ENCODE peak calls at places on chromosomes 6 and 20, in six cellular contexts. C is aorta, O is spleen, P is adipocyte, V is mammary epithelial cell, X is transverse colon. Z is an unnamed sample.

GRCh38 chr20:59831024-59831900 is 102.2 kb downstream of the SYCP2 start:
- DNase-seq in C (no peak), O (peak; percentile 58), P (no peak), V (peak; percentile 46), X (peak; percentile 51), Z (peak; percentile 97)

GRCh38 chr6:69293471-69293870 is 503.3 kb downstream of the LMBRD1 start:
- DNase-seq in C (no peak), O (no peak), P (no peak), V (no peak), X (no peak), Z (no peak)

GRCh38 chr6:87756858-87757257 is 54.8 kb upstream of the AKIRIN2 start:
- DNase-seq in C (no peak), O (peak; percentile 82), P (peak; percentile 55), V (peak; percentile 93), X (peak; percentile 39), Z (no peak)

GRCh38 chr6:52749546-52750152 is 13.6 kb downstream of the GSTA2 start:
- DNase-seq in C (no peak), O (no peak), P (no peak), V (no peak), X (no peak), Z (no peak)

GRCh38 chr6:80769101-80769500 is 662.6 kb downstream of the BCKDHB start:
- DNase-seq in C (no peak), O (no peak), P (peak; percentile 73), V (no peak), X (no peak), Z (no peak)

GRCh38 chr20:45496166-45496565 is 19.3 kb downstream of the SPINT3 start:
- DNase-seq in C (no peak), O (no peak), P (no peak), V (no peak), X (peak; percentile 34), Z (no peak)

GRCh38 chr20:33602826-33603590 is 59.1 kb upstream of the C20orf144 start:
- DNase-seq in C (no peak), O (no peak), P (peak; percentile 5), V (peak; percentile 75), X (no peak), Z (no peak)

GRCh38 chr6:155994071-155994470 is 538.4 kb upstream of the NOX3 start:
- DNase-seq in C (no peak), O (no peak), P (no peak), V (no peak), X (no peak), Z (no peak)

GRCh38 chr6:133512410-133513016 is 271.4 kb downstream of the EYA4 start:
- DNase-seq in C (no peak), O (no peak), P (peak; percentile 81), V (peak; percentile 12), X (peak; percentile 30), Z (no peak)

GRCh38 chr20:1509237-1509636 is 18.0 kb upstream of the SIRPB2 start:
- DNase-seq in C (no peak), O (no peak), P (no peak), V (peak; percentile 54), X (no peak), Z (no peak)

GRCh38 chr20:23350855-23351838 is 556 bp downstream of the NXT1 start:
- DNase-seq in C (peak; percentile 82), O (peak; percentile 92), P (peak; percentile 76), V (peak; percentile 67), X (peak; percentile 58), Z (no peak)

GRCh38 chr6:111230351-111231077 is 143.2 kb downstream of the SLC16A10 start:
- DNase-seq in C (no peak), O (no peak), P (peak; percentile 80), V (peak; percentile 67), X (no peak), Z (no peak)

GRCh38 chr6:88899569-88900316 is 63.7 kb downstream of the RNGTT start:
- DNase-seq in C (no peak), O (no peak), P (no peak), V (no peak), X (no peak), Z (no peak)

GRCh38 chr6:66948106-66948505 is 1241.1 kb upstream of the EYS start:
- DNase-seq in C (no peak), O (no peak), P (peak; percentile 7), V (peak; percentile 12), X (no peak), Z (no peak)

DNA sequence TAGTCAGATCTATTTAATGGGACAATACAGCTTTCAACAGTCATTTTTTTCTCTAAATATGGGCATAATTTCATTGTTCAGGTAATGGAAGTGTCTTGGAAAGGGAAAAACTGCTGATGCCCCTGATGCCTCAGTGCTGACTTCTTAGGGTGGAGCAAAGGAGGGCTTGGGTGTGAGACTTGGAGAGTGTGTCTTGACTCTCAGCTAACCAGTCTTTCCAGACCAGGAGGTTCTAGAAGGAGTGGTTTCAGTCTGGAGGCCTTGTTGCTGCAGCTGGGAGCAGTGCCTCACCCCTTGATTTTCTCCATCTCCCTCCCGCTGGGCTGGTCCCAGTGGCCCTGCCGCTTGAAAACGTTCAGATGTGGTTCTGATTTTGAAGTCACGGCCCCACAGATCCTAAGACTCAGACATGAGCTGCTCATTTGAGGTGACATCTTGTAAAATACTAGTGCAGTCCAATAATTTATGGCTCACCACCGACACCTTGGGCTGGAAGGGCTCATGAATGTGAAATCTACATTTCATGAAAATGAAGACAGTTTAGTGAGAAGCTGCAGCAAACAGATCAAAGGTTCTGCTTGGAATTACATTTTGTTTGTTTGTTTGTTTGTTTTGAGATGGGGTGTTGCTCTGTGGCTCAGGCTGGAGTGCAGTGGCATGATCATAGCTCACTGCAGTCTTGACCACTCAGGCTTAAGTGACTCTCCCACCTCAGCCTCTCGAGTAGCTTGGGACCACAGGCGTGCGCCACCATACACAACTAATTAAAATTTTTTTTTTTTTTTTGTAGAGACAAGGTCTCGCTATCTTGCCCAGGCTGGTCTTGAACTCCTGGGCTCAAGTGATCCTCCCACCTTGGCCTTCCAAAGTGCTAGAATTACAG is 5.6 kb downstream of the DSP start:
- DNase-seq in C (no peak), O (no peak), P (no peak), V (peak; percentile 67), X (peak; percentile 37), Z (no peak)
- H3K27me3 ChIP-seq in C (no peaks in the 10 kb centered on the region), O (peaks cover 48% of the 10 kb centered on the region), P (no peaks in the 10 kb centered on the region), V (no peaks in the 10 kb centered on the region), X (peaks cover 22% of the 10 kb centered on the region), Z (no peaks in the 10 kb centered on the region)

GRCh38 chr6:781350-781961 is 88.5 kb upstream of the EXOC2 start:
- DNase-seq in C (no peak), O (no peak), P (no peak), V (no peak), X (no peak), Z (no peak)
- H3K4me3 ChIP-seq in C (no peak overlapping the region), O (no peak overlapping the region), P (no peak overlapping the region), V (no peak overlapping the region), X (no peak overlapping the region), Z (no peak overlapping the region)

GRCh38 chr6:39003072-39003471 is 45.5 kb upstream of the GLP1R start:
- DNase-seq in C (no peak), O (no peak), P (no peak), V (peak; percentile 9), X (no peak), Z (no peak)

GRCh38 chr6:39005774-39006173 is 42.8 kb upstream of the GLP1R start:
- DNase-seq in C (no peak), O (no peak), P (no peak), V (no peak), X (no peak), Z (no peak)

GRCh38 chr6:39003488-39003887 is 45.1 kb upstream of the GLP1R start:
- DNase-seq in C (no peak), O (no peak), P (no peak), V (no peak), X (no peak), Z (no peak)

GRCh38 chr6:39007575-39007974 is 41.0 kb upstream of the GLP1R start:
- DNase-seq in C (no peak), O (no peak), P (no peak), V (no peak), X (no peak), Z (no peak)

GRCh38 chr6:39004801-39005200 is 43.8 kb upstream of the GLP1R start:
- DNase-seq in C (no peak), O (no peak), P (no peak), V (peak; percentile 6), X (no peak), Z (no peak)
- H3K27me3 ChIP-seq in C (peaks cover 2% of the 10 kb centered on the region), O (peaks cover 25% of the 10 kb centered on the region), P (peaks cover 55% of the 10 kb centered on the region), V (peaks cover 8% of the 10 kb centered on the region), X (peaks cover 67% of the 10 kb centered on the region), Z (peaks cover 40% of the 10 kb centered on the region)

GRCh38 chr6:108179741-108180140 is 13.9 kb downstream of the NR2E1 start:
- DNase-seq in C (no peak), O (no peak), P (no peak), V (no peak), X (no peak), Z (no peak)
- H3K4me3 ChIP-seq in C (no peak overlapping the region), O (no peak overlapping the region), P (no peak overlapping the region), V (no peak overlapping the region), X (no peak overlapping the region), Z (no peak overlapping the region)

GRCh38 chr20:61690150-61690549 is 375.5 kb downstream of the TAF4 start:
- DNase-seq in C (no peak), O (no peak), P (no peak), V (no peak), X (no peak), Z (no peak)

GRCh38 chr20:61693055-61693600 is 372.6 kb downstream of the TAF4 start:
- DNase-seq in C (no peak), O (no peak), P (no peak), V (no peak), X (no peak), Z (no peak)

GRCh38 chr20:61690993-61691840 is 374.5 kb downstream of the TAF4 start:
- DNase-seq in C (no peak), O (no peak), P (no peak), V (no peak), X (no peak), Z (no peak)

GRCh38 chr20:61692476-61692875 is 373.2 kb downstream of the TAF4 start:
- DNase-seq in C (no peak), O (no peak), P (no peak), V (no peak), X (no peak), Z (no peak)

GRCh38 chr20:61691978-61692377 is 373.7 kb downstream of the TAF4 start:
- DNase-seq in C (no peak), O (no peak), P (no peak), V (no peak), X (no peak), Z (no peak)
- H3K27me3 ChIP-seq in C (no peaks in the 10 kb centered on the region), O (no peaks in the 10 kb centered on the region), P (peaks cover 41% of the 10 kb centered on the region), V (no peaks in the 10 kb centered on the region), X (no peaks in the 10 kb centered on the region), Z (peaks cover 3% of the 10 kb centered on the region)

DNA sequence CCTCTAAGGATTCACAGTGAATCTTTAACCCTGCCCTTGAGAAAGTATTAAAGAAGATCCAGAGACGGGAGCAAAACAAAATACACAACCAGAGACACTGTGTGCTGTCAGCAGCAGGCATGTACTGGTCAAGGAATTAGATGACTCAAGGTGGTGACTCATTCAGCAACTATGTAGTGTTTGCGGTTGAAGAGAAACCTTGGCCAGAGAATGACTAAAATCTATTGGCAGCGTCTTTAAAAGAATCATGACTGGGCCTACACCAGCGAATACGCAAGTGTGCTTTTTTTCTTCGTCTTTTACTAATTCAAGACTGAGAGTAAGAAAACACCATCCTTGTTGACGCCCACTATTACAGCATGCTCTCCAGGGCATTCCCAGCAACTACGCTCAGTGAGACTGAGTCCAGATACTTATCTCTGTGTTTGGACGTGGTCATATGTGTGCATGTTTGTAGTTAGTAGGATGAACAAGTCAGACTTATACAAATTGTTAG is 72.4 kb upstream of the BACH2 start:
- DNase-seq in C (peak; percentile 77), O (no peak), P (peak; percentile 99), V (peak; percentile 100), X (peak; percentile 33), Z (peak; percentile 78)
- H3K4me3 ChIP-seq in C (no peak overlapping the region), O (no peak overlapping the region), P (peak overlapping the region; percentile 22), V (no peak overlapping the region), X (no peak overlapping the region), Z (no peak overlapping the region)